ENCODE peak calls at places on chromosomes 13 and 19, in nine cellular contexts. X is SK-N-SH, C is ovary, Z is A549, H is suprapubic skin, T is GM12878, Y is upper lobe of left lung, W is HepG2, B is transverse colon. L is an unnamed sample.

GRCh38 chr19:29483944-29484581 is 41.7 kb upstream of the VSTM2B start:
- DNase-seq in X (no peak), C (peak), Z (no peak), H (peak), T (no peak), Y (no peak), W (no peak), B (no peak), L (no peak)

GRCh38 chr13:99766641-99767045 is 204.9 kb downstream of the ZIC5 start:
- DNase-seq in X (no peak), C (no peak), Z (no peak), H (no peak), T (no peak), Y (no peak), W (peak), B (no peak), L (no peak)

GRCh38 chr19:15631817-15632216 is 8.9 kb upstream of the CYP4F3 start:
- DNase-seq in X (peak), C (no peak), Z (peak), H (no peak), T (peak), Y (no peak), W (peak), B (peak), L (no peak)

GRCh38 chr19:37333457-37333856 is 37.4 kb upstream of the ZNF527 start:
- DNase-seq in X (no peak), C (no peak), Z (no peak), H (no peak), T (no peak), Y (no peak), W (no peak), B (no peak), L (no peak)

GRCh38 chr19:38233740-38234251 is 9.8 kb upstream of the DPF1 start:
- DNase-seq in X (peak), C (peak), Z (peak), H (no peak), T (no peak), Y (no peak), W (peak), B (peak), L (peak)

GRCh38 chr13:48402325-48402962 is 10.5 kb downstream of the LPAR6 start:
- DNase-seq in X (no peak), C (no peak), Z (no peak), H (no peak), T (peak), Y (no peak), W (no peak), B (no peak), L (no peak)

GRCh38 chr19:3163230-3163886 is 15.2 kb upstream of the S1PR4 start:
- DNase-seq in X (peak), C (peak), Z (peak), H (peak), T (no peak), Y (no peak), W (peak), B (peak), L (no peak)

GRCh38 chr13:26011996-26012688 is 39.7 kb downstream of the SHISA2 start:
- DNase-seq in X (no peak), C (no peak), Z (no peak), H (no peak), T (no peak), Y (peak), W (no peak), B (no peak), L (no peak)

GRCh38 chr13:112345826-112346172 is 30.4 kb upstream of the SPACA7 start:
- DNase-seq in X (no peak), C (no peak), Z (no peak), H (no peak), T (no peak), Y (peak), W (no peak), B (no peak), L (no peak)

GRCh38 chr19:48568345-48568886 is 16.4 kb downstream of the SULT2B1 start:
- DNase-seq in X (peak), C (peak), Z (peak), H (peak), T (no peak), Y (peak), W (peak), B (peak), L (peak)

GRCh38 chr19:6100284-6100915 is 9.9 kb downstream of the RFX2 start:
- DNase-seq in X (no peak), C (no peak), Z (no peak), H (no peak), T (no peak), Y (peak), W (no peak), B (no peak), L (no peak)

GRCh38 chr19:36939153-36939552 is 23.0 kb downstream of the ZNF568 start:
- DNase-seq in X (peak), C (no peak), Z (no peak), H (no peak), T (no peak), Y (no peak), W (no peak), B (no peak), L (no peak)

GRCh38 chr13:25981060-25981459 is 70.8 kb downstream of the SHISA2 start:
- DNase-seq in X (no peak), C (no peak), Z (no peak), H (no peak), T (no peak), Y (no peak), W (no peak), B (no peak), L (no peak)

GRCh38 chr13:98509271-98510155 is 67.4 kb downstream of the STK24 start:
- DNase-seq in X (no peak), C (no peak), Z (peak), H (peak), T (peak), Y (no peak), W (peak), B (peak), L (no peak)

GRCh38 chr13:98508280-98509074 is 68.4 kb downstream of the STK24 start:
- DNase-seq in X (no peak), C (no peak), Z (no peak), H (no peak), T (no peak), Y (no peak), W (peak), B (no peak), L (no peak)

GRCh38 chr13:98504371-98504963 is 72.4 kb downstream of the STK24 start:
- DNase-seq in X (no peak), C (no peak), Z (no peak), H (no peak), T (peak), Y (no peak), W (no peak), B (no peak), L (no peak)

GRCh38 chr13:98506343-98507059 is 70.4 kb downstream of the STK24 start:
- DNase-seq in X (no peak), C (no peak), Z (no peak), H (peak), T (no peak), Y (peak), W (peak), B (no peak), L (no peak)

GRCh38 chr13:98507060-98507797 is 69.7 kb downstream of the STK24 start:
- DNase-seq in X (peak), C (peak), Z (no peak), H (peak), T (no peak), Y (peak), W (peak), B (peak), L (peak)
- TF ChIP-seq EP300 in X (no peak), C (no peak), Z (no peak), H (no peak), T (no peak), Y (no peak), W (no peak), B (no peak), L (no peak)

GRCh38 chr19:12055784-12056183 is 3.0 kb upstream of the ZNF878 start:
- DNase-seq in X (no peak), C (no peak), Z (no peak), H (no peak), T (no peak), Y (no peak), W (no peak), B (no peak), L (no peak)

GRCh38 chr19:12052571-12053169 is at the start of gene ZNF878:
- DNase-seq in X (peak), C (peak), Z (no peak), H (peak), T (peak), Y (peak), W (peak), B (peak), L (peak)

GRCh38 chr19:12047868-12048267 is 4.9 kb downstream of the ZNF878 start:
- DNase-seq in X (no peak), C (no peak), Z (no peak), H (no peak), T (no peak), Y (no peak), W (peak), B (no peak), L (no peak)

DNA sequence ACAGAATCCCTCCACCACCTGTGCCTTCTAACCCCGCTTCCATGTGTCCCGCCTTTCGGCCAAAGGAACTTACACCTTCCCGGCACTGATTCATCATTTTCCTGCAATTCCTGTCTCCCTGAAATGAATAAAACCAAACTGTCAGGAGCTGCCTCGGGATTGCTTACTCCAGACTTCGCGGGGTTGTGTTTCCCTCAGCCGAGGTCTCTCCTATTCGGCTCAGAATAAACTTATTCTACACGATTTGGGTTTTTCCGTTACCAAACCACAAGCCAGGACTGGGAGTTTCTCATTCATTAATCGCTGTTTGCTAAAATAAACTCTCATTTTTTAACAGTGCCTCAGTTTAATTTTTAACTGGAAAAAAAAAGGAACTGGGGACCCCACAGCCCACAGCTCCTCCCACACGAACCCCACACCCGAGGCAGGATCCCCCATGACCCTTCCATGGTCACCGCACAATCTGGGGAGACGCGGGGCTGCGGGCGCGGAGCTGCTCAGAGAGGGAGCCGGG is 647 bp downstream of the ZNF878 start:
- DNase-seq in X (peak), C (no peak), Z (no peak), H (no peak), T (no peak), Y (no peak), W (no peak), B (no peak), L (no peak)
- TF ChIP-seq EP300 in X (no peak), C (no peak), Z (no peak), H (no peak), T (no peak), Y (no peak), W (no peak), B (no peak), L (no peak)

GRCh38 chr13:101401196-101401595 is 15.1 kb downstream of the NALCN start:
- DNase-seq in X (no peak), C (no peak), Z (no peak), H (no peak), T (no peak), Y (no peak), W (no peak), B (no peak), L (no peak)
- TF ChIP-seq EP300 in X (peak), C (no peak), Z (no peak), H (no peak), T (no peak), Y (no peak), W (no peak), B (no peak), L (no peak)

GRCh38 chr13:106083620-106084350 is 451.7 kb downstream of the EFNB2 start:
- DNase-seq in X (peak), C (no peak), Z (no peak), H (no peak), T (no peak), Y (no peak), W (peak), B (peak), L (no peak)
- TF ChIP-seq EP300 in X (no peak), C (no peak), Z (no peak), H (no peak), T (no peak), Y (no peak), W (no peak), B (no peak), L (no peak)